ENCODE peak calls at places on chromosome 6, in eight cellular contexts. Z, N, I, Y, F, M, T and B are unnamed samples.

GRCh38 chr6:170057034-170057734 is 233.7 kb downstream of the DLL1 start:
- DNase-seq in M (no peak), T (no peak), Y (no peak), F (peak; percentile 71), I (no peak), N (no peak), Z (no peak), B (no peak)

GRCh38 chr6:21773199-21773974 is 179.8 kb downstream of the SOX4 start:
- DNase-seq in Y (no peak), F (no peak), N (no peak), M (no peak), I (no peak), T (no peak), Z (no peak), B (no peak)

GRCh38 chr6:10411915-10412164 is 3.0 kb downstream of the TFAP2A start:
- DNase-seq in Z (no peak), I (peak; percentile 32), F (no peak), T (peak; percentile 16), M (no peak), Y (no peak), N (no peak), B (no peak)

GRCh38 chr6:138238368-138238767 is 20.1 kb upstream of the PBOV1 start:
- DNase-seq in Y (no peak), T (no peak), M (no peak), N (no peak), I (no peak), Z (no peak), F (no peak), B (no peak)

GRCh38 chr6:130760006-130760405 is 67.2 kb upstream of the SMLR1 start:
- DNase-seq in F (no peak), N (no peak), Z (peak; percentile 11), M (peak; percentile 21), Y (no peak), T (peak; percentile 63), I (no peak), B (no peak)

GRCh38 chr6:149846321-149846720 is 17.8 kb downstream of the LRP11 start:
- DNase-seq in T (peak; percentile 95), M (peak; percentile 84), F (no peak), N (peak; percentile 85), I (no peak), Z (no peak), Y (no peak), B (no peak)

GRCh38 chr6:30915591-30915946 is 1.5 kb downstream of the VARS2 start:
- DNase-seq in F (no peak), I (peak; percentile 48), T (peak; percentile 79), Y (no peak), Z (peak; percentile 65), M (peak; percentile 23), N (peak; percentile 24), B (no peak)

GRCh38 chr6:49550413-49551125 is at the start of gene C6orf141:
- DNase-seq in N (no peak), F (peak; percentile 86), I (peak; percentile 81), Z (peak; percentile 41), Y (no peak), M (no peak), T (peak; percentile 27), B (no peak)

GRCh38 chr6:83708546-83708969 is 343 bp downstream of the SNAP91 start:
- DNase-seq in M (no peak), N (no peak), F (no peak), I (no peak), Y (no peak), Z (no peak), T (no peak), B (no peak)

GRCh38 chr6:35238843-35239289 is 20.7 kb upstream of the ZNF76 start:
- DNase-seq in Z (no peak), Y (no peak), M (no peak), N (peak; percentile 30), F (no peak), I (no peak), T (no peak), B (no peak)

DNA sequence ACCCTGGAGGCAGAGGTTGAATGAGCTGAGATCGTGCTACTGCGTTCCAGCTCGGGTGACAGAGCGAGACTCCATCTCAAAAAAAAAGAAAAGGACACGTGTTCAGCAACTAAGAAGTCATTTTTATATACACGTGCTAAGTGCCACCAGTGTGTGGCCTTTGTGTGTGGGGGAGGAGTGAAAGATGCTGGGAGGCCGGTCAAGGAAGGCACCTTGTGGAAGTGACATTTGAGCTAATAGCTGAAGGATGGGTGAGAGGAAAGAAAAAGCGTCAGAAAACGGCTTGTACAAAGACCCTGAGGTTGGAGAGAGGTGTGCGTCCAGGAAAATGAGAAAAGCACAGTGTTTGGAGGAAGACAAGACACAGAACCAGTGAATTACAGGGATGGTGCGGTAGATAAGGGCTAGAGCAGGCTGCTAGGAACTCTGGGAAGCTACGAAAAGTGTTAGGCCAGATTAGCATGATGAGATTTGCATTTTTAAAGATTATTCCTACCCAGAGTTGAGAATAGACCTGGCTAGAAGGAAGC is 11.6 kb downstream of the RREB1 start:
- DNase-seq in T (no peak), N (no peak), Y (no peak), Z (no peak), F (no peak), I (no peak), M (no peak), B (no peak)
- H3K4me3 ChIP-seq in T (no peak overlapping the region), N (no peak overlapping the region), Y (no peak overlapping the region), Z (no peak overlapping the region), F (no peak overlapping the region), I (no peak overlapping the region), M (no peak overlapping the region), B (no peak overlapping the region)

DNA sequence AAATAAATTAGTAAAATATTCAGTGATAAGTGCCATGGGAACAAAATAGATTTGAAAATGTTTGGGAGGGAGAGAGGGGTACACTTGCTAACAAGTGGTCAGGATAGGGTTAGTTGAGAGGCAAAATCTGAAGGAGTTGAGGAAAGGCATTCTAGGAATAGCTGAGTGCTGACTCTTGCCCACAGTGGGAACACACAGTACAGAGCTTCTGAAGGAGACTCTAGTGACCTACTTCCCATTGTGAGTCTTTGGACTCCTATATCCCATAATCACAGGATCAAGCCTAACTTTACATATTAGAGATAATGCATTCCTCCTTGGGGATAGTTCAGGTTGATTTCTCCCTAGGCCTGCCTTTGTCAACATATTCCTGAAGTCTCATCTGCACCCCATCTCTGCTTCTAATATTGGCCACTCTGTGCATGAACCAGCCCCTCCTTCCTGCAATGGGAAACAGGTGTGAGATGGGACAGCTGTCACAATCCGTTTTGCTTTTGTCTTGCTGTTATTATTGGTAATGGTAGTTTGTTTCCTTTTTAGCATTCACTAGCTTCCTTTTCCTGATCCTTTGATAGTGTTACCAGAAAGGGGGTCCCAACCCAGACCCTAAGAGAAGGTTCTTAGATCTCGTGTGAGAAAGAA is 2.6 kb upstream of the TRIM38 start:
- DNase-seq in N (no peak), Y (no peak), I (no peak), Z (peak; percentile 36), T (peak; percentile 56), F (no peak), M (no peak), B (no peak)
- H3K4me3 ChIP-seq in N (no peak overlapping the region), Y (no peak overlapping the region), I (no peak overlapping the region), Z (no peak overlapping the region), T (no peak overlapping the region), F (no peak overlapping the region), M (no peak overlapping the region), B (no peak overlapping the region)

DNA sequence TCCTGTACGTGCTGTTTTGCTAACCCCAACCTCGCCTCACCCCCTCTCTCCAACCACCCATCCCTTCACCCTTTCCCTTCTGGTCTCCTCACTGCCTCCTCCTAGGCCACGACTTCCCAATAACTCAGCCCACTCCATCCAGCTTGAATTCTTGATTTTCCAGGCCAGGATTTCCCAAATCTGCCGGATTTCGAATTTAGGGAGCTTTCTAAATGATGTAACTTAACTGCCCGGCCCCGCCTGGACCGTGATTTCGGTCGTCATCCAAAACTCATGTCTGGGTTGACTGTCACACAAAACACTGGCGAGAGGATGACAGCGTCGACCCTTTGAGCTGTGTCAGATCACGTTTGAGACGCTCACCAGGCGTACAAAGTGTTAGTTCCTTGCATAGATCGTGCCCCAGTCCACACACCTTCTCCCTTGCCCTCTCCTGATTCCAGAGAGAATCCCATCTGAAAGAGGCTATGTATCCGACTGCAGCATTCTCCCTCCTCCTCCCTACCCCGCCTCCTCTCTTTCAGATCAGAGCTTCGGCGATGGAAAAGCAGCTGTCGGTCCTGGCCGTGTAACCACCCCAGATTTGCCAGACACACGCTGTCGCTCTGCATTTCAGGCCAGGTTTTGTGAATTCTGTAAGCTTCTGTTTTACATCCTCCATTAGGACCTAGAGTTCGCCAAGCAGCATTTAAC is 168.2 kb downstream of the GPX5 start:
- DNase-seq in N (no peak), M (no peak), Y (no peak), F (no peak), I (no peak), T (no peak), Z (no peak), B (no peak)
- H3K4me3 ChIP-seq in N (no peak overlapping the region), M (no peak overlapping the region), Y (no peak overlapping the region), F (no peak overlapping the region), I (no peak overlapping the region), T (peak overlapping the region; percentile 23), Z (no peak overlapping the region), B (peak overlapping the region; percentile 3)

GRCh38 chr6:39731565-39731964 is 6.4 kb upstream of the KIF6 start:
- DNase-seq in I (no peak), Z (no peak), M (no peak), F (no peak), N (no peak), Y (no peak), T (no peak), B (no peak)

GRCh38 chr6:39724787-39725631 is at the start of gene KIF6:
- DNase-seq in M (peak; percentile 96), Z (peak; percentile 94), T (peak; percentile 82), I (peak; percentile 92), N (peak; percentile 52), F (peak; percentile 96), Y (peak; percentile 22), B (peak; percentile 36)

GRCh38 chr6:39729945-39730344 is 4.7 kb upstream of the KIF6 start:
- DNase-seq in T (no peak), Y (no peak), F (no peak), Z (no peak), I (no peak), N (no peak), M (no peak), B (no peak)

DNA sequence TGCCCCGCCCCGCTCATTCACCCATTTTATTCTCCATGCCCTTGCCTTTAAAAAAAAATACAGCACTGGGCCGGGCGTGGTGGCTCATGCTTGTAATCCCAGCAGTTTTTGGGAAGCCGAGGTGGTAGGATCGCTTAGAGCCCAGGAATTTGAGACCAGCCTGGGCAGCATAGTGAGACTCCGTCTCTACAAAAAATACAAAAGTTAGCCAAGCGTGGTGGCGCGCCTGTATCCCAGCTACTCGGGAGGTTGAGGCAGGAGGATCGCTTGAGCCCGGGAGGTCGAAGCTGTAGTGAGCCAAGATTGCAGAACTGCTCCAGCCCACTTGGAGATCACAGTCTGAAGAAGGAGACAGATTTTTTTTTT is 407 bp upstream of the KIF6 start:
- DNase-seq in T (no peak), F (no peak), Z (no peak), M (no peak), Y (no peak), N (no peak), I (no peak), B (no peak)
- H3K4me3 ChIP-seq in T (peak overlapping the region; percentile 62), F (peak overlapping the region; percentile 70), Z (peak overlapping the region; percentile 54), M (no peak overlapping the region), Y (peak overlapping the region; percentile 90), N (peak overlapping the region; percentile 75), I (peak overlapping the region; percentile 89), B (peak overlapping the region; percentile 87)

GRCh38 chr6:46208303-46208702 is 37.5 kb upstream of the ENPP5 start:
- DNase-seq in Y (no peak), N (no peak), F (no peak), M (no peak), T (no peak), Z (no peak), I (no peak), B (no peak)
- H3K4me3 ChIP-seq in Y (no peak overlapping the region), N (no peak overlapping the region), F (no peak overlapping the region), M (no peak overlapping the region), T (no peak overlapping the region), Z (no peak overlapping the region), I (no peak overlapping the region), B (no peak overlapping the region)

GRCh38 chr6:2376429-2377355 is 131.3 kb upstream of the GMDS start:
- DNase-seq in I (peak; percentile 58), T (peak; percentile 77), Y (peak; percentile 88), F (no peak), N (peak; percentile 49), M (no peak), Z (no peak), B (no peak)
- H3K4me3 ChIP-seq in I (no peak overlapping the region), T (no peak overlapping the region), Y (no peak overlapping the region), F (no peak overlapping the region), N (no peak overlapping the region), M (no peak overlapping the region), Z (no peak overlapping the region), B (no peak overlapping the region)